ENCODE peak calls at places on chromosomes 5 and 9, in seven cellular contexts. K is suprapubic skin, F is neural progenitor cell, H is OCI-LY7, R is stomach, P is brain microvascular endothelial cell, I is Peyer's patch. L is an unnamed sample.

GRCh38 chr9:90843530-90843929 is 41.9 kb downstream of the SYK start:
- DNase-seq in K (no peak), H (no peak), F (no peak), P (no peak), I (no peak), R (no peak), L (no peak)

GRCh38 chr9:94563548-94563947 is 8.7 kb downstream of the PCAT7 start:
- DNase-seq in R (no peak), K (no peak), H (no peak), F (no peak), I (no peak), P (no peak), L (no peak)

GRCh38 chr9:91220491-91221135 is 141.1 kb downstream of the AUH start:
- DNase-seq in R (no peak), F (no peak), H (no peak), P (peak), K (no peak), I (no peak), L (no peak)

GRCh38 chr5:40991168-40991980 is 79.8 kb downstream of the MROH2B start:
- DNase-seq in R (peak), K (no peak), H (no peak), F (no peak), P (peak), I (no peak), L (peak)

GRCh38 chr9:131068076-131068816 is 28.1 kb upstream of the AIF1L start:
- DNase-seq in H (no peak), I (no peak), R (no peak), K (no peak), P (no peak), F (no peak), L (no peak)

GRCh38 chr9:3768286-3768685 is 242.5 kb upstream of the RFX3 start:
- DNase-seq in K (no peak), H (no peak), R (no peak), I (no peak), P (no peak), F (no peak), L (no peak)

GRCh38 chr5:61450880-61451279 is 118.8 kb downstream of the ZSWIM6 start:
- DNase-seq in R (no peak), F (no peak), P (peak), I (no peak), K (no peak), H (no peak), L (no peak)

GRCh38 chr5:135829179-135829578 is 5.3 kb upstream of the SLC25A48 start:
- DNase-seq in P (no peak), F (no peak), H (no peak), I (no peak), R (no peak), K (no peak), L (peak)

GRCh38 chr5:141681695-141682641 is at the start of gene ARAP3:
- DNase-seq in K (peak), R (peak), F (peak), H (no peak), P (peak), I (peak), L (peak)

GRCh38 chr9:129166962-129167557 is 11.0 kb downstream of the IER5L start:
- DNase-seq in F (no peak), I (peak), K (peak), P (peak), H (peak), R (peak), L (peak)

GRCh38 chr5:88646866-88647265 is 236.1 kb downstream of the MEF2C start:
- DNase-seq in P (no peak), R (no peak), F (no peak), H (no peak), K (no peak), I (no peak), L (no peak)
- H3K4me3 ChIP-seq in P (no peak), R (no peak), F (no peak), H (no peak), K (no peak), I (no peak), L (no peak)

GRCh38 chr5:36875789-36876388 is 680 bp upstream of the NIPBL start:
- DNase-seq in K (peak), P (peak), I (peak), H (peak), F (peak), R (peak), L (peak)

GRCh38 chr5:36875051-36875788 is 1.3 kb upstream of the NIPBL start:
- DNase-seq in R (peak), F (peak), P (peak), H (peak), I (peak), K (peak), L (no peak)

GRCh38 chr5:36876965-36877666 is 547 bp downstream of the NIPBL start:
- DNase-seq in I (peak), K (peak), H (peak), R (peak), F (peak), P (peak), L (no peak)

GRCh38 chr5:36876389-36876964 is at the start of gene NIPBL:
- DNase-seq in I (peak), P (peak), H (peak), R (peak), F (peak), K (peak), L (peak)

DNA sequence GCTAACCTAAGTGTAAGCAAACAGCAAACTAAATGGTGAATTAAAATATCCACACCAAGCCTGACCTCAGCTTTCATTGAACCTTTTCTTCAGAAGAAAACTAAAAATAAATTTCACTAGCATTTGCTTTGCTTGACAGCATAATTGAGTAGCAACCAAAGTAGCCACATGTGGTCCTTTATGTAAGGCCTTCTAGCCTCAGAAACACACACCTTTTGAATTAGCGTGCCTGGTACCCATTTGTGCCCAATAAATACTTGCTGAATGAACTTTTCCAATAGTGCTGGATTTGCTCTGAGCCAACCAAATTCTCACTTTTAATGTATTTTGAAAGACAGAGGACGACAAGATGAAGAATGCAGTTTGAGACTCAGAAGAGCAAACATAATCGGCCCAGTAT is 2.1 kb upstream of the NIPBL start:
- DNase-seq in F (peak), I (no peak), R (no peak), H (peak), P (no peak), K (no peak), L (no peak)
- H3K4me3 ChIP-seq in F (peak), I (peak), R (peak), H (peak), P (peak), K (peak), L (peak)

GRCh38 chr5:11903121-11903613 is 1.1 kb downstream of the CTNND2 start:
- DNase-seq in F (peak), H (no peak), I (no peak), K (no peak), R (no peak), P (no peak), L (no peak)
- H3K4me3 ChIP-seq in F (peak), H (no peak), I (peak), K (peak), R (peak), P (peak), L (peak)

DNA sequence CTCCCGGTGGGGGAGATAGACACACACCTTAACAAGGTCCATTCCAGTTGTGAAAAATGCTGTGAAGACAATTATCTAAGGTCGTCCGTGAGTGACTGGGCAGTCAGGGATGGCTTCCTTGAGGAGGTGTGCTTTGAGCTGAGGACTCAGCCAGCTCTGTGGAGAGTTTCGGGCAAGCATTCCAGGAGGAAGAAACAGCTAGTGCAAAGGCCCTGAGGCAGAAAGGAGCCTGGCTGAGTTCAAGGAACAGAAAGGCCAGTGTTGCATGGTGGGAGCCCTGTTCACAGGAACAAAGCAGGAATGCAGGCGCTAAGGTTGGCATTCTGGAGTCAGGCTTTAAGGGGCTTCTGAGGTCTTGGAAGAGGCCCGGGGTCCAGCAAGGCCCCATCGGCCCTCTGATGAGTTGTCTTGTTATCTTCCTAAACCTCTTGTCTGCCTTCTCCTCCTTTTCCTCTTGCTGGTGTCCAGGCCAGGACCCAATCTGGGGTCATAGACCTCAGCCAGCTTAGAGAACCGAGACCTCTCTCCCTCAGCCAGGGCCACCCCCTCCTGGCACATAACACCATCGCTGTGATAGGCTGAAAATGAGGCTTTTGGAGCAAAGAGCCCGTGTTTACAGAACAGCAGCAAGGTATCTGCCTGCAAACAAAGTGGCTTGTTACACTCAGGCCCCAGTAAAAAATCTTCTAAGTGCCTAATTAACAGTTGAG is 270.2 kb upstream of the MVB12B start:
- DNase-seq in P (no peak), R (no peak), F (no peak), K (peak), H (no peak), I (no peak), L (no peak)
- H3K4me3 ChIP-seq in P (no peak), R (no peak), F (no peak), K (no peak), H (no peak), I (no peak), L (no peak)

L was measured in esophagus muscularis mucosa.